ENCODE peak calls at places on chromosomes 7 and 10, in eight cellular contexts. H is AG10803, Q is neural crest cell, L is left ventricle myocardium inferior, T is fibroblast of mammary gland, Z is Calu3, W is lower leg skin, P is activated B cell treated with CpG ODN at 0.5 μM for 24 hours. U is an unnamed sample.

GRCh38 chr10:63708421-63708820 is 187.2 kb downstream of the REEP3 start:
- DNase-seq in H (no peak), Q (no peak), L (no peak), T (no peak), Z (no peak), W (no peak), P (no peak), U (no peak)

GRCh38 chr7:20217193-20217948 is at the start of gene MACC1:
- DNase-seq in H (no peak), Q (no peak), L (no peak), T (no peak), Z (peak), W (peak), P (peak), U (peak)

GRCh38 chr10:89414879-89415821 is 782 bp downstream of the IFIT5 start:
- DNase-seq in H (peak), Q (peak), L (peak), T (peak), Z (peak), W (peak), P (peak), U (peak)

GRCh38 chr10:95330966-95331453 is 40.2 kb upstream of the PDLIM1 start:
- DNase-seq in H (no peak), Q (no peak), L (no peak), T (no peak), Z (no peak), W (no peak), P (no peak), U (no peak)

GRCh38 chr10:26733750-26734568 is 36.5 kb downstream of the PDSS1 start:
- DNase-seq in H (no peak), Q (peak), L (no peak), T (no peak), Z (no peak), W (no peak), P (no peak), U (no peak)

GRCh38 chr7:4067874-4068273 is 614.2 kb upstream of the FOXK1 start:
- DNase-seq in H (no peak), Q (no peak), L (no peak), T (no peak), Z (no peak), W (no peak), P (no peak), U (no peak)

GRCh38 chr7:101330011-101330484 is 8.4 kb upstream of the IFT22 start:
- DNase-seq in H (no peak), Q (no peak), L (peak), T (no peak), Z (no peak), W (no peak), P (no peak), U (no peak)

GRCh38 chr7:95246935-95247370 is 77.4 kb downstream of the PON1 start:
- DNase-seq in H (peak), Q (peak), L (no peak), T (peak), Z (peak), W (peak), P (no peak), U (peak)

GRCh38 chr10:100163704-100164621 is 21.9 kb downstream of the ERLIN1 start:
- DNase-seq in H (no peak), Q (no peak), L (no peak), T (peak), Z (no peak), W (no peak), P (no peak), U (no peak)

DNA sequence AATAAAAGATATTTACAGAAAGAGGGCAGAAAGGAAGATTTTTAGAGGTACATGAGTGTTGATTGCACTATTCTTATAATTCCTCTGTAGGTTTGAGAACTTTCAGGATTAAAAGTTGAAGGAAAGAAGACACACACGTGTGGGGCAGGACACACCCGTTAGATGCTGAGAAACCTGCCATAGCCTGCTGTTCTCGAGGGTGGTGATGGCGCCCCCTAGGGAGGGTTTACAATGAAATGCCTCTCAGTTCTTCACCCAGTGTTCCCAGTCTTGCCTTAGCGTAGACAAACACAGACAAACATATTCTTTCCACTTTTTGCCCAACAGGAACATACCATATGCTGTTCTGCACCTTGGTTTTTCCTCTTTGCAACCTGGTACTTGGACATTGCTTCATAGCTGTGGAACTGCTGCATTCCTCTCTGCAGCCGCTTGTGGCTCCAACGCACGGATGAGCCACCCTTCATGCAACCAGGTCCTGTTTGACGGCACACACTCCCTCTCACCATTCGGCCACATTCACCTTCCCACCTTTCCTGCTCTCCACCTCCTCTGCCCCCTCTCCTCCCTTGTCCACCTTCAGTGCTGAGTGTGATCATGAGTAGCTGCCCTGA is 23.3 kb upstream of the HSPA12A start:
- DNase-seq in H (no peak), Q (no peak), L (no peak), T (peak), Z (peak), W (no peak), P (no peak), U (no peak)
- TF ChIP-seq CTCF in H (peak), Q (peak), L (peak), T (peak), Z (peak), W (no peak), P (no peak), U (no peak)

DNA sequence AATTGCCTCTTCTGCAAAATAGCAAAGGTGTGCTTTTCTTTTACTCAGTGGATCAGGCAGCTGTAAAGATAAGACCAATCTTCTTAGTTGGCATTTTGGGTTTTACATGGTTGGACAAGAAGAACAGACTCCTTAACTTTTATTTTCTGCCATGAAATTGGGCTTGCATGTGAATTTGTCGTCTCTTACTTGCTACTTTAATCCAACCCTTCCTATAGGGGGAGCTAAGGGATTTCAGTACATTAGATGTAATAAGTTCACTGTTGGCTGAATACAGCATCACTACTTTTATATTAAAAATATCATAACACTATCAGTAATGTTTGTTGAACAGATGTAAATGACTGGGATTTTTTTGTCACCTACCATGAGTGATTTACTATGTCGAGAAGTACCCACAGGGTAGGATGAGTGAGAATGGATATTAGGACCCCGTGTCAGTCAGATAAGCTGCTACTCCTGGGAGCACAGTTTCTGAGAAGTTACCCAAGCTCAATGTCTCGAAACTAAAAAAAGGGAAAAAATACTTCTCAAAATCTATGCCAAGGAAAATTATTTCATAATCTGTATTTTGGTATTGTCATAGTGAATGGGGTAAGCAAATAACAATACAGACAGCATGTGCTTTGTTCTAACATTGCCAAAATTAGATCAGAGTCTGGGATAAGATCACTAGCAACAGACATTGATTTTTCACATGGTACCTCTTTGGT is 127.4 kb upstream of the AGR3 start:
- DNase-seq in H (peak), Q (no peak), L (no peak), T (peak), Z (no peak), W (no peak), P (no peak), U (no peak)
- TF ChIP-seq CTCF in H (peak), Q (no peak), L (peak), T (peak), Z (peak), W (no peak), P (peak), U (no peak)

GRCh38 chr7:22660732-22661131 is 66.3 kb upstream of the IL6 start:
- DNase-seq in H (no peak), Q (no peak), L (no peak), T (no peak), Z (no peak), W (no peak), P (no peak), U (no peak)
- TF ChIP-seq CTCF in H (no peak), Q (peak), L (peak), T (peak), Z (peak), W (no peak), P (no peak), U (no peak)

GRCh38 chr10:86178401-86179142 is 188.0 kb downstream of the GRID1 start:
- DNase-seq in H (peak), Q (peak), L (no peak), T (no peak), Z (peak), W (no peak), P (no peak), U (no peak)
- TF ChIP-seq CTCF in H (peak), Q (peak), L (peak), T (peak), Z (peak), W (no peak), P (no peak), U (peak)

GRCh38 chr10:82934947-82935346 is 1060.0 kb downstream of the NRG3 start:
- DNase-seq in H (no peak), Q (no peak), L (no peak), T (no peak), Z (no peak), W (no peak), P (no peak), U (no peak)

GRCh38 chr10:82938331-82938730 is 1063.3 kb downstream of the NRG3 start:
- DNase-seq in H (no peak), Q (no peak), L (no peak), T (no peak), Z (no peak), W (no peak), P (no peak), U (no peak)

GRCh38 chr10:82932426-82932825 is 1057.4 kb downstream of the NRG3 start:
- DNase-seq in H (no peak), Q (no peak), L (no peak), T (no peak), Z (no peak), W (no peak), P (no peak), U (no peak)

GRCh38 chr10:82934429-82934828 is 1059.4 kb downstream of the NRG3 start:
- DNase-seq in H (no peak), Q (no peak), L (no peak), T (no peak), Z (no peak), W (no peak), P (no peak), U (no peak)
- TF ChIP-seq CTCF in H (peak), Q (peak), L (no peak), T (no peak), Z (no peak), W (no peak), P (no peak), U (no peak)

DNA sequence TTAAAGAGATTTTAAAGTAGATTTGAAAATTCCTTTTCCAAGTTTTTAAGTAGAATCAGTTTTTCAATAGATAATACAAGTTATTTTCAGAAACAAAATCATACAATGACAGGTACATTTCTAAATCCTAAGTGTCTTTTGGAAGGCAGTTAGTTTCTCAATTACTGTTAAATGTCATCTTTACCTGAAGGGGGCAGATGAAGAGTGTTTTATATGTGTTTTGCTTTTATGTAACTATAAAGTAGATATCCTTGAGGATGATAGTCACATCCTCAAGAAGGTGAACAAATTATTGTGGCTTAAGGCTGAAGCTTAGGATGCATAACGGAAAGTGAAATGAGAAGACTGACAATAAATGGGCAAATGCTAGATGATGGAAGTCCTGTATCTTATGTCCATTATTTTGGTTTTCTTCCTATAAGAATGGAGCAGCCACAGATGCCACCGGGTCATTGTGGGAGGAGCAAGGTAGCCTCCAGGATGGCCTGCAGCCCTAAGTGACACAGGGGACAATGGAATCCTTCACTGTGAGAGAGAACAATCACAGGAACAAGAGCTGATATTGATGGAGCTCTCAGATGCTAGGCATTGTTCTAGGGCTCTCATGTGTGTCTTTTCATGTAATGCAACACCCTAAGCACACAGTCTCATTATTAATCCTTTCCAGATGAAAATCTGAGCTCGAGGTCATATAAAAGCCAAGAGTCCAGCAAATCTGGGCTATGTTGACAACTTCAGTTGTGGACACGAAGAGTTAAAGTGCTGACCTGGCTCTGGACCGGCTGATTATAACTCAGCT is 14.1 kb upstream of the MKX start:
- DNase-seq in H (no peak), Q (no peak), L (no peak), T (no peak), Z (no peak), W (no peak), P (no peak), U (no peak)
- TF ChIP-seq CTCF in H (no peak), Q (no peak), L (no peak), T (no peak), Z (no peak), W (no peak), P (no peak), U (no peak)

DNA sequence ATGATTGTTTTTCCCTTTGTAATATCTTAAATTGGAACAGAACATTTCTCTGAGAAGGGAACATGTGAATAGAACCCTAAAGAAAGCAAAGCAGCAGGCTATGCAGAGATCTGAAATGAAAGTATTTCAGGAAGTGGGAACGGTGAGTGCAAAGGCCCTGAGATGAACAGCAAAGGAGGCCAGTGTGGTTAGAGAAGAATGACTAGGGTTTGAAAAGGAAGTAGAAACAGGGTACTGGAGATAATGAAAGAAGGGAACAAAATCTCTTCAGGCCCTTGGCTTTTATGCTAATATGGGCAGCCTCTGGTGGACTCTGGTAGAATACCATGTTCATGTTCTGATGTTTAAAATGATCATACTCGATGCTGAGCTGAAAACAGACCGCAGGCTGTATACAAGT is 22.2 kb downstream of the ARHGAP21 start:
- DNase-seq in H (no peak), Q (no peak), L (no peak), T (no peak), Z (no peak), W (no peak), P (no peak), U (no peak)
- TF ChIP-seq CTCF in H (no peak), Q (no peak), L (no peak), T (no peak), Z (no peak), W (no peak), P (no peak), U (no peak)

GRCh38 chr7:14637968-14638367 is 264.6 kb downstream of the DGKB start:
- DNase-seq in H (no peak), Q (no peak), L (no peak), T (peak), Z (no peak), W (no peak), P (no peak), U (no peak)
- TF ChIP-seq CTCF in H (no peak), Q (no peak), L (no peak), T (peak), Z (peak), W (no peak), P (no peak), U (no peak)

DNA sequence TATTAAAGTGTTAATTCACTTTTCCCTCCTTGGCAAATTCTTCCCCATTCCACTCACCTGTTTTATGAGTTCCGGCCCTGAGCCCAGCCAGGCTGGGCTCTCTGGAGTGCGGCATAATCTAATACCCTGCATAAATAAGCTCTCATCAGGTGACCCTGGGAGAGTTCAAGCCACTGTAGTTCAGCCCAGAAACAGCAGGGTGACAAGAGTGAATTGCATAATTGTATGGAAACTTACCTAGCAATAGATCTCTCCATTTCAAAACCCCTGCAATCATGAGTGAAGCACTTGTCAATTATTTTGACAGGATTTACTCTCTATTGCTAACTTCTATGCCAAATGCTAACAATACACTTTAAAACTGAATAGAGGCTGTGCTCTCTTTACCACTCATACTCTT is 94.7 kb downstream of the OSBPL3 start:
- DNase-seq in H (no peak), Q (no peak), L (no peak), T (no peak), Z (no peak), W (no peak), P (no peak), U (no peak)
- TF ChIP-seq CTCF in H (no peak), Q (no peak), L (no peak), T (no peak), Z (no peak), W (no peak), P (no peak), U (no peak)

GRCh38 chr7:52257890-52258289 is 777.5 kb upstream of the POM121L12 start:
- DNase-seq in H (no peak), Q (no peak), L (no peak), T (no peak), Z (no peak), W (no peak), P (no peak), U (no peak)

GRCh38 chr7:52254396-52255025 is 780.9 kb upstream of the POM121L12 start:
- DNase-seq in H (no peak), Q (no peak), L (no peak), T (no peak), Z (no peak), W (no peak), P (no peak), U (no peak)

GRCh38 chr7:52261052-52261451 is 774.4 kb upstream of the POM121L12 start:
- DNase-seq in H (no peak), Q (no peak), L (no peak), T (no peak), Z (no peak), W (no peak), P (no peak), U (no peak)

GRCh38 chr7:52260046-52260665 is 775.3 kb upstream of the POM121L12 start:
- DNase-seq in H (no peak), Q (no peak), L (no peak), T (no peak), Z (no peak), W (no peak), P (no peak), U (no peak)
- TF ChIP-seq CTCF in H (no peak), Q (peak), L (no peak), T (no peak), Z (no peak), W (no peak), P (no peak), U (no peak)